ENCODE peak calls at places on chromosomes 16 and 17, in eight cellular contexts. Z, B, I, O, R, V, S and P are unnamed samples. For H3K36me3 and H3K27me3, the result is how much of the 10 kb centered on the place peaks cover.

GRCh38 chr16:86587487-86587886 is 9.1 kb downstream of the FOXL1 start:
- DNase-seq in I (no peak), R (no peak), O (no peak), B (no peak), Z (no peak), V (no peak), S (no peak), P (no peak)

GRCh38 chr16:50303605-50304466 is 37.5 kb downstream of the ADCY7 start:
- DNase-seq in S (peak), B (no peak), R (peak), Z (no peak), O (no peak), V (no peak), I (peak), P (peak)

GRCh38 chr17:21677126-21677910 is 15.0 kb upstream of the KCNJ18 start:
- DNase-seq in V (no peak), O (no peak), S (peak), Z (no peak), R (no peak), B (no peak), I (no peak), P (no peak)

GRCh38 chr17:45750779-45751440 is 33.2 kb upstream of the CRHR1 start:
- DNase-seq in I (no peak), R (no peak), S (peak), B (no peak), V (no peak), Z (no peak), O (no peak), P (no peak)

GRCh38 chr16:31215287-31216115 is 1.4 kb downstream of the PYDC1 start:
- DNase-seq in I (no peak), R (peak), B (peak), V (no peak), O (peak), Z (peak), S (peak), P (peak)

GRCh38 chr17:51322390-51323029 is 62.2 kb downstream of the UTP18 start:
- DNase-seq in Z (no peak), S (no peak), R (no peak), O (peak), V (peak), B (no peak), I (no peak), P (peak)

GRCh38 chr16:57862698-57863433 is 60.6 kb upstream of the KIFC3 start:
- DNase-seq in V (no peak), S (no peak), Z (no peak), R (no peak), I (no peak), B (no peak), O (no peak), P (no peak)

GRCh38 chr17:17206913-17207368 is 808 bp upstream of the PLD6 start:
- DNase-seq in V (no peak), R (no peak), S (no peak), B (no peak), I (peak), Z (no peak), O (no peak), P (no peak)

GRCh38 chr16:78488461-78488860 is 389.0 kb downstream of the WWOX start:
- DNase-seq in V (no peak), Z (no peak), I (no peak), R (no peak), B (no peak), O (no peak), S (no peak), P (no peak)

GRCh38 chr17:32551186-32551955 is 64.6 kb downstream of the CDK5R1 start:
- DNase-seq in S (no peak), R (no peak), Z (no peak), I (no peak), O (peak), V (no peak), B (no peak), P (no peak)

GRCh38 chr17:27530791-27531391 is 74.6 kb downstream of the KSR1 start:
- DNase-seq in Z (no peak), O (no peak), I (peak), R (no peak), V (no peak), B (no peak), S (no peak), P (no peak)

GRCh38 chr17:81342700-81343070 is 47.6 kb upstream of the SLC38A10 start:
- DNase-seq in R (no peak), B (no peak), Z (no peak), V (peak), O (no peak), I (no peak), S (peak), P (peak)

DNA sequence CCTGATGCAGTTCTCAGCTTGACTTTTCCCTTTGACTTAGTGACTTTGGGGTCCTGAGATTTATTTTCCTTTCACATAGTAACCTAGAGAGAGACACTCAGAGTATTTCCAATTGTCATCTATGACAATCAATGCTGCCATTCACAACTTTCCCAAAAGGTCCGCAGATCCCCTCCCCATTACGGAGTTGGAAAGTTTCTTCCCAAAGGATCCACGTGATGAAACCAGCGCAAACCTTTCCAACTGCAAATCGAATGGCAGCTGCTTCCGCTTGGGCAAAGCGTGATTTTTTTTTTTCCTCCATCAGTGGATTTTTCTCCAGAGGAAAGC is 539 bp upstream of the FCSK start:
- DNase-seq in V (no peak), Z (no peak), S (no peak), I (no peak), O (peak), B (no peak), R (no peak), P (peak)
- H3K36me3 ChIP-seq in V (under half), Z (under half), S (under half), I (under half), O (under half), B (under half), R (under half), P (under half)

GRCh38 chr16:64392456-64392855 is 729.4 kb downstream of the CDH11 start:
- DNase-seq in B (no peak), S (no peak), R (no peak), Z (no peak), O (no peak), V (no peak), I (no peak), P (no peak)

GRCh38 chr16:64391009-64391663 is 730.7 kb downstream of the CDH11 start:
- DNase-seq in R (no peak), O (peak), Z (no peak), V (no peak), B (no peak), S (no peak), I (no peak), P (no peak)

GRCh38 chr16:64394061-64394460 is 727.8 kb downstream of the CDH11 start:
- DNase-seq in B (no peak), S (no peak), O (no peak), R (no peak), Z (no peak), I (no peak), V (no peak), P (no peak)

GRCh38 chr16:64390102-64390501 is 731.8 kb downstream of the CDH11 start:
- DNase-seq in I (no peak), B (no peak), R (no peak), S (no peak), V (no peak), O (no peak), Z (no peak), P (no peak)
- H3K4me3 ChIP-seq in I (no peak), B (no peak), R (no peak), S (no peak), V (no peak), O (no peak), Z (no peak), P (no peak)

GRCh38 chr17:38551121-38551520 is 54.6 kb downstream of the SRCIN1 start:
- DNase-seq in V (no peak), B (no peak), R (no peak), Z (no peak), I (no peak), S (no peak), O (no peak), P (no peak)

GRCh38 chr17:38547439-38547838 is 58.3 kb downstream of the SRCIN1 start:
- DNase-seq in V (no peak), O (no peak), B (no peak), I (no peak), Z (no peak), R (no peak), S (no peak), P (no peak)

GRCh38 chr17:38546396-38546795 is 59.4 kb downstream of the SRCIN1 start:
- DNase-seq in S (no peak), O (no peak), I (no peak), B (no peak), Z (no peak), R (no peak), V (no peak), P (peak)

GRCh38 chr17:38550661-38551060 is 55.1 kb downstream of the SRCIN1 start:
- DNase-seq in Z (peak), B (peak), R (no peak), V (no peak), O (peak), I (peak), S (no peak), P (no peak)

GRCh38 chr17:38549285-38549684 is 56.5 kb downstream of the SRCIN1 start:
- DNase-seq in Z (no peak), R (no peak), S (no peak), B (no peak), I (no peak), O (no peak), V (no peak), P (no peak)
- H3K27me3 ChIP-seq in Z (under half), R (under half), S (under half), B (under half), I (under half), O (under half), V (under half), P (under half)

DNA sequence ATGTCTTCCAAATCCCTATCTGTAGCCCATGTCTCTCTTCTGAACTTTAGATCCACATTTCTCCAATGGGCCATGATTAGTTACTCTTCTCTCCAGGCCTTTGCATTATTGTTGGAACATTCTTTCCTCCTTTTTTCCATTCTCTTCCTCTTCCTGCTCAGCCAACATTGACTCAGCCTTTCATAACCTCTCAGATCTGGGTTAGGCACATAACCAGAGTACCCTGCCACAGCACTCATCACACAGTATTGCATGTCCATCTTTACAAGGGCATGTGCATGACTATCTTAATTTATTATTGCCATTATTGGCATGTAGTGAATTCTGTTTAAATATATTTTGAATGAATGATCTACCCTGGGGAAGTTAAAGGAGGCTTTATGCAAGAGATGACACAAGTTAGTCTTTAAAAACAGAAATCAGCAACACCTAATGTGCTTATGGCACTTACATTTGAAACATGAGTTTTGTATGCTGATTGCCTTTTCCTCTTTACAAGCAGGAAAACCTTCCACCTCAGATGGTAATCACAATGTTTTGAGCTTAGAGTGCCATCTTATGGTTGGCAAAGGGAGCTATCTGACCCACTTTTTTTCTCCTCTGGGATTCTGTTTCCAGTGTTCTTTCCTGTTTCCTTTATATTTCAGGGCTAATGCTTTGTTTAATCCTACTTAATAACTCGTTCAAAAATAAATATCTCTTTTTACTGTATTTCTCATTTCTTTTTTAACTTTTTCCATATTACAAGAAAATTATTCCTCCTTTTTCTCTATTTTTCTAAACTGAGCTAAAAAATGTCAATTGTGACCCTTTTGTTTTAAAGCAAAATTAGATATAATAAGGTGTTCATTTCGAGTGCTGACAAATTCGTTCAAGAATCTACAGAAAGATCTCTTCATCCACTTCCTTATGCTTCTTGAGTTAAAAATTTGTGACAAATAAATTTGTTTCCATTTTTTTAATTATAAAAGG is 151.0 kb upstream of the RBL2 start:
- DNase-seq in R (no peak), B (no peak), I (no peak), O (peak), V (no peak), S (no peak), Z (no peak), P (peak)
- H3K36me3 ChIP-seq in R (under half), B (under half), I (under half), O (under half), V (under half), S (under half), Z (half or more), P (under half)

GRCh38 chr16:89442990-89443726 is 47.2 kb downstream of the ANKRD11 start:
- DNase-seq in O (peak), I (no peak), B (peak), Z (peak), V (no peak), R (peak), S (no peak), P (peak)
- H3K4me3 ChIP-seq in O (no peak), I (no peak), B (no peak), Z (no peak), V (no peak), R (no peak), S (no peak), P (no peak)

DNA sequence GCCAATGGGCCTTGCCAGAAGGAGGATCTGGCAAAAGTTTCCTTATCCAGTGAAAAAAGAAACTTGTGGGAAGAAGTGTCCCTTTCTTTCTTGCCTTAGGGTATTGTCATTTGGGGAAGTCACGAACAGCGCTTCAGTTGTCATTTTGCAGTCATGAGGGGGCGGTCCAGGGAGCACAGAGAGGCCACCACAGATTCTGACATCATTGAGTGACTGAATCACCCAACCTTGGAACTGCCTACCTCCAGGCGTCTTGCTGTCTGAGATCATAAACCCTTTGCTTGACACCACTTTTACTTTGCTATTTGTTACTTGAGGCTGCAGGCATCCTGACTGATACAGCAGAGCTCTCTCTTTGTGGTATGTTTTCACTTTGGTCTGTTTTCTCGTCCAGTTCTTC is 3.1 kb upstream of the WSCD1 start:
- DNase-seq in O (no peak), B (no peak), R (no peak), I (no peak), V (no peak), S (no peak), Z (no peak), P (no peak)
- H3K27me3 ChIP-seq in O (under half), B (under half), R (under half), I (under half), V (under half), S (under half), Z (under half), P (under half)

GRCh38 chr17:80315517-80316182 is 55.0 kb downstream of the RNF213 start:
- DNase-seq in B (no peak), V (no peak), Z (no peak), R (no peak), I (no peak), O (no peak), S (no peak), P (no peak)
- H3K36me3 ChIP-seq in B (under half), V (half or more), Z (half or more), R (under half), I (half or more), O (under half), S (under half), P (under half)

GRCh38 chr16:75494696-75495601 is at the start of gene CHST6:
- DNase-seq in I (no peak), S (peak), B (no peak), R (no peak), Z (no peak), O (no peak), V (no peak), P (peak)
- H3K4me3 ChIP-seq in I (peak), S (peak), B (peak), R (peak), Z (peak), O (no peak), V (no peak), P (peak)